ENCODE peak calls at places on chromosomes 13 and 19, in eight cellular contexts. O is SJCRH30, L is breast epithelium, U is heart right ventricle, J is lower lobe of right lung, I is prostate gland, T is foreskin keratinocyte, Y is tibial nerve. B is an unnamed sample.

GRCh38 chr19:2207991-2208860 is 27.9 kb downstream of the PLEKHJ1 start:
- DNase-seq in L (no peak), J (no peak), O (peak), I (no peak), T (peak), U (peak), Y (peak), B (peak)

GRCh38 chr19:3201072-3201700 is 15.5 kb downstream of the NCLN start:
- DNase-seq in O (no peak), Y (no peak), U (no peak), I (no peak), J (no peak), T (no peak), L (no peak), B (no peak)

GRCh38 chr13:85693889-85694511 is 105.2 kb downstream of the SLITRK6 start:
- DNase-seq in T (peak), L (no peak), U (no peak), O (no peak), Y (no peak), I (no peak), J (no peak), B (no peak)

GRCh38 chr13:46324976-46325375 is 62.1 kb downstream of the RUBCNL start:
- DNase-seq in O (no peak), U (no peak), Y (no peak), I (no peak), L (no peak), J (no peak), T (peak), B (no peak)

GRCh38 chr13:98482476-98483444 is 94.1 kb downstream of the STK24 start:
- DNase-seq in T (peak), Y (peak), I (peak), J (peak), O (peak), L (peak), U (peak), B (peak)

GRCh38 chr13:54682184-54682583 is 1653.6 kb downstream of the OLFM4 start:
- DNase-seq in U (no peak), O (no peak), L (no peak), I (no peak), Y (no peak), J (no peak), T (no peak), B (no peak)

GRCh38 chr19:4861147-4861546 is 6.3 kb downstream of the PLIN3 start:
- DNase-seq in O (no peak), U (no peak), I (peak), Y (no peak), J (no peak), T (no peak), L (peak), B (no peak)

GRCh38 chr13:48828962-48829405 is 146.7 kb upstream of the FNDC3A start:
- DNase-seq in T (peak), Y (no peak), U (no peak), L (no peak), I (no peak), J (no peak), O (peak), B (no peak)

GRCh38 chr13:97310809-97311436 is 88.8 kb downstream of the MBNL2 start:
- DNase-seq in U (no peak), I (no peak), L (no peak), T (no peak), Y (no peak), O (no peak), J (no peak), B (no peak)

GRCh38 chr19:40254714-40255418 is 28.4 kb upstream of the CCNP start:
- DNase-seq in U (no peak), J (no peak), L (no peak), O (no peak), T (no peak), Y (no peak), I (no peak), B (no peak)

GRCh38 chr13:94009696-94010095 is 469.8 kb downstream of the DCT start:
- DNase-seq in T (peak), Y (no peak), I (no peak), L (no peak), U (no peak), O (no peak), J (no peak), B (no peak)

GRCh38 chr19:45591004-45591637 is 6.5 kb upstream of the OPA3 start:
- DNase-seq in T (no peak), Y (no peak), J (peak), U (no peak), I (peak), L (peak), O (no peak), B (no peak)
- H3K27ac ChIP-seq in T (no peak), Y (no peak), J (no peak), U (no peak), I (no peak), L (no peak), O (no peak), B (no peak)

DNA sequence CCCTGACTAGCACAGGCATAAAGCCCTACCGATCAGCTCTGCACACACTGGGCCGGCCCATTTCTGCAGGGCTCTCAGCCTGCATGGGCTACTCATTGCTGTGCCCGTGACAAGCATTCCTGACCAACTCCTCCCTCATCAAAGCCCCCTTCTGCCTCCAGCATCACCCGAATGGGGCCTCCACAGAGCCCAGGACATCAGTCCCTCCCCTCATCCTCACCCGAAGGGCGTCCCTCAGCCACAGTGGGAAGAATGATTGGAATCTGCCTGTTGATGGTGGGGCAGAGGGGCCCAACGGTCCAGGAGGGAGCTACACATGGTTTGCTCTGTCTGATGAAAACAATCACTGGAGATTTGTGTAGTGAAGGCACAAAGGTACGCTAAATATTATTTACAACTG is 43.8 kb downstream of the SERP2 start:
- DNase-seq in U (no peak), O (no peak), L (no peak), Y (no peak), I (no peak), T (no peak), J (no peak), B (no peak)
- H3K27ac ChIP-seq in U (no peak), O (no peak), L (no peak), Y (no peak), I (no peak), T (no peak), J (no peak), B (no peak)

GRCh38 chr13:41590122-41590521 is 132.8 kb downstream of the RGCC start:
- DNase-seq in Y (no peak), U (no peak), J (no peak), L (no peak), I (no peak), T (no peak), O (no peak), B (no peak)

GRCh38 chr13:41590643-41591042 is 133.3 kb downstream of the RGCC start:
- DNase-seq in U (no peak), O (no peak), Y (no peak), T (peak), I (no peak), L (no peak), J (no peak), B (no peak)

GRCh38 chr13:41587490-41587889 is 130.1 kb downstream of the RGCC start:
- DNase-seq in L (no peak), I (no peak), Y (no peak), J (no peak), O (no peak), T (no peak), U (no peak), B (no peak)

GRCh38 chr13:41588899-41589298 is 131.5 kb downstream of the RGCC start:
- DNase-seq in L (no peak), I (no peak), Y (no peak), O (no peak), U (no peak), T (peak), J (no peak), B (no peak)

GRCh38 chr13:41589434-41589833 is 132.1 kb downstream of the RGCC start:
- DNase-seq in U (no peak), L (no peak), J (no peak), Y (no peak), I (no peak), O (no peak), T (no peak), B (no peak)
- H3K27ac ChIP-seq in U (no peak), L (no peak), J (no peak), Y (peak), I (no peak), O (no peak), T (peak), B (no peak)

GRCh38 chr19:29365836-29366417 is 153.0 kb upstream of the UQCRFS1 start:
- DNase-seq in L (no peak), Y (no peak), J (no peak), U (no peak), O (no peak), I (no peak), T (no peak), B (peak)
- H3K27ac ChIP-seq in L (no peak), Y (no peak), J (no peak), U (no peak), O (no peak), I (no peak), T (no peak), B (no peak)

DNA sequence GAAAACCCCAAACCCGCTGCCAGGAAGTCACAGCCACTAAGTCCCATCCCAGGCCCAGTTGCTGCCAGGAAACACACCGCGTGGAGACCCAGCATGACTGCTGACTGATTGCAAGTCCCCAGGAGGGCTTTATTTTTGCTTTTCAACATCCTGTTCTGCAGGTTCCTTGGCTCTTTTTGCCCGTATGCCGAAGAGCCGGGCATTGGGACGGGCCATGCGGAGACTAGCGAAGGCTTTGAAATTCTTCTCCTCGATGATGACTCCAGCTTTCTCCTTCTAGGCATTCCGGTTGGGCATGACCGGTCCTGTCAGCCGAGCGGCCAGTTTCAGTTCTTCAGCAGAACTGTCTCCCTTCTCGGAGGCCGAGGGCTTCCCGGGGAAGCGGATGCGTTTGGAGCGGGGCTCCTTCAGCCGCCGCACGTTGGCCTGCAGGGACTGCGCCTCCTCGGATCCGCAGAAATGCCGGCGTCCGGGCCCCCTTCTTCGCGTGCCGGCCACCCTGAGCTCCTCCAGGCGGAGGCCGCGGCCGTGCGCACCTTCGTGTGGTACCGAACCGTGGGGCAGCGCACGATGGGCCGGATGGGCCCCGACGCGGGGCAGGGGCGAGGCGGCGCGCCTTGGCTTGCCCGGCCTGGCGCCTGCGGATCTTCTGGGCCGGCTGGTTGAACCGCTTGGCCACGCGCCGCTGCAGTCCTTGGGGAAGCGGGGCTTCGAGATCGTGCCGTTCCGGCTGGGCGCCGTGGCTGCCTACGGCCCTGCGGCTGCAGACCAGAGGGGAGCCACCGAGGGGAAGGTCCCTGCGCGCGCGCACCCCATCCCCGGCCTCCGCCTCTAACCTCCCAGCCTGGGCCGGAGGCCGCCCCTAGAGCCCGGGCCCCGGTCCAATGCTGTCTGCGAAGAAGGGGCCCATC is 15.2 kb downstream of the ZSCAN5C start:
- DNase-seq in Y (no peak), J (no peak), L (no peak), O (no peak), I (peak), T (peak), U (peak), B (no peak)
- H3K27ac ChIP-seq in Y (no peak), J (no peak), L (peak), O (no peak), I (peak), T (no peak), U (no peak), B (no peak)

GRCh38 chr13:25904830-25905229 is 147.0 kb downstream of the SHISA2 start:
- DNase-seq in L (no peak), I (no peak), U (no peak), Y (no peak), J (no peak), O (no peak), T (no peak), B (no peak)

GRCh38 chr13:25899952-25900351 is 151.9 kb downstream of the SHISA2 start:
- DNase-seq in Y (no peak), U (no peak), I (no peak), O (no peak), T (no peak), J (no peak), L (no peak), B (no peak)

GRCh38 chr13:25901460-25902376 is 150.1 kb downstream of the SHISA2 start:
- DNase-seq in J (no peak), U (no peak), T (peak), L (no peak), Y (no peak), O (peak), I (peak), B (no peak)

GRCh38 chr13:25905411-25906010 is 146.3 kb downstream of the SHISA2 start:
- DNase-seq in J (no peak), I (no peak), O (no peak), L (no peak), T (no peak), Y (no peak), U (no peak), B (no peak)

GRCh38 chr13:25902946-25903345 is 148.9 kb downstream of the SHISA2 start:
- DNase-seq in O (no peak), U (no peak), Y (no peak), L (no peak), T (peak), J (no peak), I (no peak), B (no peak)
- H3K27ac ChIP-seq in O (no peak), U (no peak), Y (no peak), L (no peak), T (peak), J (no peak), I (no peak), B (no peak)

GRCh38 chr19:44850641-44851109 is 4.6 kb downstream of the NECTIN2 start:
- DNase-seq in O (peak), L (no peak), T (no peak), Y (no peak), U (no peak), I (no peak), J (no peak), B (no peak)
- H3K27ac ChIP-seq in O (no peak), L (peak), T (no peak), Y (peak), U (peak), I (no peak), J (no peak), B (peak)

GRCh38 chr13:77532983-77533382 is 2.5 kb upstream of the SCEL start:
- DNase-seq in Y (no peak), O (no peak), I (no peak), T (no peak), U (no peak), L (no peak), J (no peak), B (no peak)
- H3K27ac ChIP-seq in Y (no peak), O (no peak), I (no peak), T (no peak), U (no peak), L (no peak), J (peak), B (no peak)

B was measured in right atrium auricular region.